ENCODE peak calls at places on chromosomes 16 and 17, in seven cellular contexts. H is NCI-H226, R is M059J, I is ELR, M is GM06990, W is fibroblast of pulmonary artery, J is anterior cingulate cortex. S is an unnamed sample.

GRCh38 chr17:66747561-66748275 is 87.2 kb upstream of the CACNG5 start:
- DNase-seq in I (peak), J (no peak), H (no peak), M (no peak), R (peak), W (peak), S (peak)

GRCh38 chr16:3050487-3050886 is 4.1 kb downstream of the MMP25 start:
- DNase-seq in W (no peak), I (no peak), H (no peak), J (no peak), R (no peak), M (no peak), S (no peak)

GRCh38 chr17:28230011-28230410 is 89.0 kb upstream of the TMEM97 start:
- DNase-seq in M (no peak), R (no peak), H (no peak), I (no peak), W (no peak), J (no peak), S (no peak)

GRCh38 chr17:2815781-2816185 is 19.5 kb downstream of the RAP1GAP2 start:
- DNase-seq in H (no peak), R (peak), I (no peak), W (no peak), J (no peak), M (no peak), S (no peak)

GRCh38 chr17:30950669-30951399 is 20.0 kb upstream of the RNF135 start:
- DNase-seq in W (peak), J (peak), M (no peak), R (peak), I (peak), H (peak), S (no peak)

GRCh38 chr17:62895650-62896301 is 70.3 kb upstream of the TANC2 start:
- DNase-seq in R (peak), M (no peak), I (peak), J (no peak), H (no peak), W (no peak), S (no peak)

GRCh38 chr16:50841081-50841886 is 99.4 kb downstream of the CYLD start:
- DNase-seq in W (peak), H (no peak), M (peak), J (no peak), I (no peak), R (no peak), S (no peak)

GRCh38 chr17:72715906-72716572 is 376.4 kb downstream of the SLC39A11 start:
- DNase-seq in R (peak), J (peak), W (peak), I (peak), M (no peak), H (peak), S (peak)

GRCh38 chr16:77574867-77575619 is 140.2 kb upstream of the ADAMTS18 start:
- DNase-seq in I (no peak), H (no peak), W (peak), R (peak), M (no peak), J (no peak), S (no peak)

GRCh38 chr16:69193860-69194259 is 6.9 kb downstream of the SNTB2 start:
- DNase-seq in H (no peak), J (no peak), M (no peak), I (no peak), R (no peak), W (no peak), S (no peak)

GRCh38 chr17:76139801-76140660 is 1.0 kb downstream of the FOXJ1 start:
- DNase-seq in R (no peak), M (peak), W (no peak), J (no peak), I (no peak), H (no peak), S (no peak)

GRCh38 chr17:37506678-37507077 is 17.0 kb downstream of the DUSP14 start:
- DNase-seq in R (peak), H (peak), M (no peak), J (peak), W (peak), I (peak), S (no peak)